ENCODE peak calls at places on chromosomes 16 and 17, in ten cellular contexts. P is A549; O is uterus; Z is NCI-H460; G is GM18507; L is effector memory CD4-positive, alpha-beta T cell; D is CD4-positive, alpha-beta memory T cell; N is midbrain; X is RPMI7951; K is psoas muscle. I is an unnamed sample.

GRCh38 chr17:46962374-46962790 is 16.7 kb downstream of the RPRML start:
- DNase-seq in P (no peak), L (no peak), O (no peak), K (no peak), Z (no peak), X (peak; percentile 65), D (no peak), N (no peak), G (no peak), I (no peak)

GRCh38 chr17:48563867-48564199 is 14.3 kb downstream of the HOXB4 start:
- DNase-seq in Z (no peak), O (no peak), G (no peak), N (no peak), K (no peak), D (no peak), P (no peak), X (no peak), L (no peak), I (no peak)

GRCh38 chr16:83925095-83925905 is 26.4 kb downstream of the MLYCD start:
- DNase-seq in N (no peak), O (no peak), P (no peak), X (no peak), K (peak; percentile 51), L (no peak), G (no peak), D (no peak), Z (no peak), I (peak; percentile 37)

GRCh38 chr17:62882284-62882683 is 74.2 kb upstream of the MARCHF10 start:
- DNase-seq in N (no peak), O (no peak), X (no peak), P (no peak), L (no peak), G (no peak), K (no peak), Z (no peak), D (no peak), I (no peak)

GRCh38 chr17:40018211-40019121 is 3.2 kb downstream of the CSF3 start:
- DNase-seq in G (no peak), Z (no peak), N (no peak), X (peak; percentile 80), P (no peak), L (no peak), K (peak; percentile 95), D (no peak), O (peak; percentile 91), I (peak; percentile 68)

GRCh38 chr17:30812218-30813177 is 12.0 kb downstream of the CRLF3 start:
- DNase-seq in N (no peak), G (no peak), K (no peak), X (peak; percentile 12), L (no peak), P (no peak), D (no peak), O (no peak), Z (no peak), I (no peak)

GRCh38 chr17:15119928-15120327 is 145.2 kb downstream of the PMP22 start:
- DNase-seq in D (no peak), N (no peak), O (no peak), K (no peak), X (no peak), Z (no peak), P (no peak), G (no peak), L (no peak), I (no peak)

GRCh38 chr16:68385371-68385770 is 62.9 kb downstream of the SMPD3 start:
- DNase-seq in G (no peak), K (no peak), N (no peak), D (no peak), X (no peak), Z (no peak), P (no peak), O (no peak), L (no peak), I (no peak)

GRCh38 chr17:47739150-47739549 is 6.1 kb downstream of the TBX21 start:
- DNase-seq in D (no peak), P (no peak), Z (no peak), O (no peak), G (no peak), L (no peak), N (no peak), X (no peak), K (no peak), I (no peak)

GRCh38 chr17:29526322-29526721 is 40.5 kb downstream of the ABHD15 start:
- DNase-seq in Z (no peak), P (peak; percentile 52), N (no peak), K (no peak), X (no peak), L (no peak), D (no peak), O (no peak), G (no peak), I (no peak)

GRCh38 chr17:68351395-68351794 is 60.1 kb downstream of the ARSG start:
- DNase-seq in X (peak; percentile 62), Z (no peak), G (no peak), O (peak; percentile 64), K (no peak), P (peak; percentile 37), D (no peak), L (no peak), N (no peak), I (peak; percentile 56)

GRCh38 chr16:17177242-17177967 is 293.4 kb downstream of the XYLT1 start:
- DNase-seq in P (no peak), L (no peak), O (no peak), X (no peak), N (no peak), Z (no peak), D (no peak), K (no peak), G (no peak), I (no peak)

GRCh38 chr16:49463529-49463928 is 89.9 kb downstream of the C16orf78 start:
- DNase-seq in X (no peak), G (peak; percentile 75), D (peak; percentile 84), K (peak; percentile 26), N (no peak), Z (no peak), L (peak; percentile 70), P (no peak), O (no peak), I (no peak)